ENCODE peak calls at places on chromosomes 12 and 14, in four cellular contexts. N is H1, V is ovary, F is tibial nerve. H is an unnamed sample.
A peak's percentile ranks its signal among the peaks of the same experiment; 100 is the strongest.

GRCh38 chr12:52084491-52085231 is 5.2 kb downstream of the SMIM41 start:
- DNase-seq in N (no peak), V (no peak), F (no peak), H (no peak)

GRCh38 chr14:100417466-100417865 is 94.3 kb downstream of the SLC25A47 start:
- DNase-seq in N (peak; percentile 58), V (peak; percentile 61), F (peak; percentile 41), H (peak; percentile 56)

GRCh38 chr12:121796855-121797751 is 3.6 kb upstream of the RHOF start:
- DNase-seq in N (peak; percentile 79), V (peak; percentile 87), F (peak; percentile 83), H (peak; percentile 91)

GRCh38 chr12:92034858-92035401 is 110.7 kb downstream of the BTG1 start:
- DNase-seq in N (no peak), V (peak; percentile 49), F (peak; percentile 34), H (peak; percentile 53)

GRCh38 chr14:93045211-93045674 is 70.5 kb downstream of the ITPK1 start:
- DNase-seq in N (no peak), V (no peak), F (no peak), H (no peak)

GRCh38 chr14:55711171-55711811 is 131.3 kb downstream of the KTN1 start:
- DNase-seq in N (no peak), V (no peak), F (no peak), H (no peak)

GRCh38 chr12:3797649-3798048 is 44.7 kb upstream of the CRACR2A start:
- DNase-seq in N (no peak), V (no peak), F (no peak), H (no peak)

GRCh38 chr14:65010211-65010931 is 23.7 kb downstream of the FNTB start:
- DNase-seq in N (no peak), V (no peak), F (no peak), H (no peak)

GRCh38 chr14:99391671-99392070 is 89.0 kb downstream of the SETD3 start:
- DNase-seq in N (no peak), V (no peak), F (no peak), H (no peak)

GRCh38 chr14:100822007-100822406 is 3.9 kb upstream of the MEG3 start:
- DNase-seq in N (no peak), V (no peak), F (no peak), H (no peak)

GRCh38 chr14:61451891-61452400 is 130.6 kb downstream of the PRKCH start:
- DNase-seq in N (no peak), V (no peak), F (no peak), H (no peak)
- H3K27ac ChIP-seq in N (no peak overlapping the region), V (no peak overlapping the region), F (no peak overlapping the region), H (no peak overlapping the region)

DNA sequence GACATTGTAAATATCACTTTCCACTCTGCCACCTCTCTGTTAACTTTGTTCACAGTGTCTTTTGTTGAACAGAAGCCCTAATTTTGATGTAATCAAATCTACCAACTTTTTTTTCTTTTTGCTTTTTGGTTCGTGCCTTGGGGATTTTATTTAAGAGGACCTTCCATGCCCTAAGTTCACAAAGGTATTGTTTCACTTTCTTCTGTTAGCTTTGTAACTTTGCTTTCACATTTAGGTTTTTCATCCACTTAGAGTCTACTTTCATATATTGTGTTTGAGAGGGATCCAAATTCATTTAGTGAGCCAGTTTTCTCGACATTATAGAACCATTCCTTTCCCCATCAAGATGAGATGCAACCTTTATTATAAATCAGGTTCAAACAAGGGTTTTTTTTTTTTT is 275.7 kb upstream of the CRY1 start:
- DNase-seq in N (no peak), V (no peak), F (no peak), H (no peak)
- TF ChIP-seq POLR2A in N (no peak), V (no peak), F (no peak), H (no peak)

DNA sequence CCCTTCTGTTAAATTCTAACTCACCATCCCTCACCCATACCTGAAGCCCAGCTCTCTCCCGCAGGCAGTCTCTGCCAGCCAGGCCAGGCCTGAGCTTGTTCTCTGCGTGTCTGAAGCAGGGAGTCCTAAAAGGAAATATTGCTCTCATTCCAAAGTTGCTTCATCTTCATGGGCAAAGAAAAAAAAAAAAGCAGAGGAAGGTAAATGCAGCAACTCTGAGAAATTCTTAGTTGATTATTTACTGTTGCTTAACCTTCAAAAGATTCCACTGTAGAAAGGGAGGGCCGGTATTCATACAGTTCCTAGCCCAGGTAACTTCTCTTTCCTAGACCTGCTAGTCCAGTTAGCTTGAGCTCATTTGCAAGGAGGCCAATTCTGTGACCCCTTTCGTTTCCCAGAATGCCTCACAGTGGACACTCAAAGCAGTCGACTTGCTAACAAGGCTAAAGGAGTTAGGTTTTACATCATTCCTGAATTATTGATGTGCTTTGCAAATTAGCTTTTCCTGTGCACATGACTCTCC is 193.5 kb upstream of the EEA1 start:
- DNase-seq in N (no peak), V (no peak), F (no peak), H (no peak)
- H3K27ac ChIP-seq in N (no peak overlapping the region), V (no peak overlapping the region), F (no peak overlapping the region), H (no peak overlapping the region)

GRCh38 chr14:103360548-103360947 is 24.7 kb upstream of the MARK3 start:
- DNase-seq in N (no peak), V (no peak), F (no peak), H (no peak)
- TF ChIP-seq POLR2A in N (no peak), V (no peak), F (no peak), H (no peak)

H was measured in uterus.